ENCODE peak calls at places on chromosomes 5 and 9, in five cellular contexts. Q is stimulated activated CD8-positive, alpha-beta memory T cell treated with anti-CD3 and anti-CD28 coated beads, Interleukin-4, amount 100 ng/mL, for 4 hours; Y is T follicular helper cell; K is stimulated activated naive B cell treated with anti-CD40 and anti-IgM and Interleukin-4, amounts not matched to agents 10 μg/mL and 1 μg/mL and 100 μg/mL, for 72 hours; G is 8988T. W is an unnamed sample.

GRCh38 chr9:123893831-123894460 is 36.0 kb downstream of the DENND1A start:
- DNase-seq in Q (no peak), Y (no peak), K (no peak), G (no peak), W (no peak)

GRCh38 chr5:83474170-83474796 is 2.7 kb downstream of the VCAN start:
- DNase-seq in Q (no peak), Y (no peak), K (peak), G (peak), W (peak)

GRCh38 chr9:133489253-133490190 is 10.6 kb upstream of the SLC2A6 start:
- DNase-seq in Q (no peak), Y (no peak), K (no peak), G (no peak), W (no peak)

GRCh38 chr5:51187953-51188591 is 195.2 kb upstream of the ISL1 start:
- DNase-seq in Q (no peak), Y (no peak), K (no peak), G (no peak), W (no peak)

GRCh38 chr9:21812415-21812814 is 10.0 kb downstream of the MTAP start:
- DNase-seq in Q (no peak), Y (no peak), K (no peak), G (no peak), W (no peak)

GRCh38 chr5:37932450-37932849 is 92.6 kb upstream of the GDNF start:
- DNase-seq in Q (no peak), Y (no peak), K (no peak), G (no peak), W (no peak)

GRCh38 chr9:115393976-115394775 is 276.2 kb upstream of the TNC start:
- DNase-seq in Q (no peak), Y (no peak), K (no peak), G (no peak), W (no peak)

GRCh38 chr5:137333461-137333860 is 165.7 kb downstream of the SPOCK1 start:
- DNase-seq in Q (no peak), Y (no peak), K (no peak), G (no peak), W (no peak)

GRCh38 chr5:91091471-91092234 is 291.5 kb downstream of the ARRDC3 start:
- DNase-seq in Q (no peak), Y (no peak), K (no peak), G (no peak), W (no peak)

GRCh38 chr5:169116961-169117461 is 183.9 kb downstream of the SLIT3 start:
- DNase-seq in Q (no peak), Y (no peak), K (no peak), G (no peak), W (no peak)

GRCh38 chr5:15577132-15577531 is 77.2 kb downstream of the FBXL7 start:
- DNase-seq in Q (no peak), Y (no peak), K (no peak), G (no peak), W (no peak)

GRCh38 chr5:69234457-69235268 is at the start of gene CDK7:
- DNase-seq in Q (peak), Y (peak), K (peak), G (peak), W (peak)

GRCh38 chr5:36392818-36393217 is 91.1 kb upstream of the RANBP3L start:
- DNase-seq in Q (no peak), Y (no peak), K (no peak), G (no peak), W (no peak)

GRCh38 chr9:89153618-89154017 is 25.0 kb downstream of the SHC3 start:
- DNase-seq in Q (no peak), Y (no peak), K (no peak), G (no peak), W (no peak)

GRCh38 chr5:113510836-113511451 is 2.5 kb upstream of the YTHDC2 start:
- DNase-seq in Q (no peak), Y (no peak), K (no peak), G (no peak), W (no peak)

GRCh38 chr9:83451308-83451707 is 86.9 kb downstream of the FRMD3 start:
- DNase-seq in Q (no peak), Y (no peak), K (no peak), G (no peak), W (no peak)

GRCh38 chr9:97602430-97602829 is 30.7 kb downstream of the TSTD2 start:
- DNase-seq in Q (no peak), Y (no peak), K (no peak), G (no peak), W (no peak)

GRCh38 chr5:36900279-36900678 is 23.7 kb downstream of the NIPBL start:
- DNase-seq in Q (no peak), Y (no peak), K (no peak), G (no peak), W (no peak)

GRCh38 chr5:44943637-44944036 is 134.9 kb downstream of the MRPS30 start:
- DNase-seq in Q (no peak), Y (no peak), K (no peak), G (no peak), W (no peak)

GRCh38 chr9:129258124-129258822 is 80.2 kb upstream of the IER5L start:
- DNase-seq in Q (peak), Y (peak), K (peak), G (peak), W (peak)

GRCh38 chr5:139635606-139636206 is 12.4 kb upstream of the CXXC5 start:
- DNase-seq in Q (no peak), Y (no peak), K (no peak), G (no peak), W (no peak)

GRCh38 chr9:90044263-90044662 is 439.5 kb downstream of the GADD45G start:
- DNase-seq in Q (no peak), Y (no peak), K (no peak), G (no peak), W (no peak)

GRCh38 chr9:128588581-128589233 is 36.3 kb downstream of the SPTAN1 start:
- DNase-seq in Q (no peak), Y (no peak), K (no peak), G (no peak), W (no peak)

GRCh38 chr5:173532689-173533250 is 83.7 kb downstream of the BOD1 start:
- DNase-seq in Q (no peak), Y (no peak), K (no peak), G (no peak), W (no peak)

GRCh38 chr9:111759762-111760639 is 34.7 kb downstream of the SHOC1 start:
- DNase-seq in Q (peak), Y (peak), K (peak), G (no peak), W (peak)

GRCh38 chr9:27437652-27438373 is 86.3 kb upstream of the IFNK start:
- DNase-seq in Q (no peak), Y (no peak), K (no peak), G (no peak), W (no peak)

GRCh38 chr5:150644058-150644457 is 3.6 kb downstream of the SYNPO start:
- DNase-seq in Q (no peak), Y (no peak), K (no peak), G (no peak), W (no peak)

GRCh38 chr9:13717356-13718057 is 438.0 kb upstream of the MPDZ start:
- DNase-seq in Q (no peak), Y (no peak), K (no peak), G (no peak), W (no peak)

GRCh38 chr9:128632066-128632465 is 24.6 kb downstream of the DYNC2I2 start:
- DNase-seq in Q (no peak), Y (no peak), K (no peak), G (no peak), W (no peak)

GRCh38 chr5:175870820-175871447 is 444 bp upstream of the CPLX2 start:
- DNase-seq in Q (no peak), Y (no peak), K (no peak), G (no peak), W (no peak)

GRCh38 chr9:78167356-78167755 is 68.5 kb upstream of the CEP78 start:
- DNase-seq in Q (no peak), Y (no peak), K (no peak), G (no peak), W (peak)

GRCh38 chr9:133023117-133023890 is 7.5 kb upstream of the GTF3C5 start:
- DNase-seq in Q (no peak), Y (no peak), K (no peak), G (no peak), W (no peak)

GRCh38 chr5:145682197-145682895 is 152.8 kb downstream of the PRELID2 start:
- DNase-seq in Q (no peak), Y (no peak), K (no peak), G (no peak), W (no peak)